ENCODE peak calls at places on chromosomes 4 and X, in eight cellular contexts. V, E, J, K, Z, X, A and I are unnamed samples.

GRCh38 chrX:37330642-37331041 is 18.5 kb upstream of the PRRG1 start:
- DNase-seq in V (no peak), E (no peak), J (no peak), K (no peak), Z (no peak), X (no peak), A (no peak), I (no peak)

GRCh38 chrX:3286196-3286920 is 60.1 kb downstream of the MXRA5 start:
- DNase-seq in V (no peak), E (peak), J (peak), K (no peak), Z (no peak), X (no peak), A (peak), I (no peak)

GRCh38 chrX:29661290-29661689 is 554.1 kb upstream of the MAGEB2 start:
- DNase-seq in V (no peak), E (peak), J (peak), K (no peak), Z (no peak), X (no peak), A (no peak), I (no peak)

GRCh38 chr4:173529505-173530325 is at the start of gene HAND2:
- DNase-seq in V (no peak), E (peak), J (peak), K (no peak), Z (no peak), X (no peak), A (peak), I (peak)

GRCh38 chr4:38663801-38664703 is at the start of gene KLF3:
- DNase-seq in V (peak), E (peak), J (peak), K (peak), Z (peak), X (peak), A (peak), I (peak)

GRCh38 chr4:148043990-148044645 is 312.2 kb downstream of the ARHGAP10 start:
- DNase-seq in V (no peak), E (no peak), J (no peak), K (no peak), Z (no peak), X (no peak), A (no peak), I (no peak)

GRCh38 chr4:152454398-152455011 is 81.4 kb downstream of the FBXW7 start:
- DNase-seq in V (no peak), E (peak), J (peak), K (no peak), Z (no peak), X (no peak), A (peak), I (peak)

GRCh38 chrX:40773809-40774208 is 38.5 kb upstream of the MED14 start:
- DNase-seq in V (no peak), E (peak), J (peak), K (no peak), Z (no peak), X (no peak), A (peak), I (no peak)